ENCODE peak calls at places on chromosomes 13 and 19, in five cellular contexts. N, V, Y, K and F are unnamed samples.

GRCh38 chr19:13839938-13840750 is 36.8 kb upstream of the NANOS3 start:
- DNase-seq in K (no peak), N (no peak), V (no peak), Y (no peak), F (no peak)

GRCh38 chr19:16660763-16661479 is at the start of gene TMEM38A:
- DNase-seq in Y (no peak), N (peak; percentile 69), K (no peak), V (no peak), F (peak; percentile 30)

GRCh38 chr13:80145291-80145690 is 195.6 kb downstream of the SPRY2 start:
- DNase-seq in K (no peak), V (no peak), Y (no peak), N (no peak), F (no peak)

GRCh38 chr19:15304140-15304705 is 28.1 kb downstream of the BRD4 start:
- DNase-seq in V (no peak), K (peak; percentile 58), N (no peak), Y (no peak), F (no peak)

GRCh38 chr19:1113986-1114483 is 10.2 kb downstream of the GPX4 start:
- DNase-seq in V (no peak), Y (no peak), N (no peak), K (no peak), F (no peak)

GRCh38 chr19:13215572-13216380 is 65.6 kb downstream of the IER2 start:
- DNase-seq in V (peak; percentile 28), K (peak; percentile 35), N (no peak), Y (no peak), F (no peak)

GRCh38 chr19:46426506-46427162 is 2.1 kb downstream of the PNMA8C start:
- DNase-seq in V (no peak), N (peak; percentile 91), K (peak; percentile 71), Y (peak; percentile 57), F (no peak)

GRCh38 chr19:33398361-33399060 is 25.0 kb downstream of the CEBPG start:
- DNase-seq in K (no peak), Y (no peak), N (no peak), V (no peak), F (no peak)

GRCh38 chr19:35704218-35704617 is at the start of gene ZBTB32:
- DNase-seq in K (no peak), Y (no peak), V (no peak), N (peak; percentile 80), F (no peak)

GRCh38 chr13:61727714-61728275 is 312.1 kb upstream of the PCDH20 start:
- DNase-seq in K (no peak), N (no peak), V (no peak), Y (no peak), F (no peak)

GRCh38 chr13:105346141-105346766 is 1189.2 kb downstream of the EFNB2 start:
- DNase-seq in K (peak; percentile 0), Y (no peak), V (no peak), N (no peak), F (no peak)

GRCh38 chr19:15008308-15008707 is 28.6 kb upstream of the SLC1A6 start:
- DNase-seq in K (no peak), N (no peak), Y (no peak), V (no peak), F (no peak)

GRCh38 chr19:38228491-38229439 is 4.7 kb upstream of the DPF1 start:
- DNase-seq in Y (no peak), N (peak; percentile 78), K (no peak), V (no peak), F (no peak)

GRCh38 chr13:88377852-88378251 is 706.7 kb downstream of the SLITRK5 start:
- DNase-seq in N (no peak), K (no peak), V (no peak), Y (no peak), F (no peak)

GRCh38 chr19:56273563-56274117 is 1.1 kb downstream of the EDDM13 start:
- DNase-seq in V (no peak), Y (no peak), K (no peak), N (no peak), F (no peak)

GRCh38 chr13:110636053-110636475 is 20.7 kb downstream of the NAXD start:
- DNase-seq in K (no peak), V (no peak), N (no peak), Y (no peak), F (no peak)

GRCh38 chr13:27665333-27665732 is 43.6 kb downstream of the POLR1D start:
- DNase-seq in V (no peak), K (no peak), N (no peak), Y (peak; percentile 3), F (no peak)

GRCh38 chr13:90272356-90272755 is 1075.1 kb upstream of the MIR17HG start:
- DNase-seq in V (no peak), N (no peak), K (no peak), Y (no peak), F (no peak)

GRCh38 chr13:60143775-60144174 is 20.0 kb downstream of the DIAPH3 start:
- DNase-seq in Y (no peak), N (no peak), V (no peak), K (no peak), F (no peak)

GRCh38 chr13:97353927-97354326 is 80.0 kb upstream of the RAP2A start:
- DNase-seq in Y (no peak), V (no peak), K (no peak), N (no peak), F (no peak)

GRCh38 chr19:13727798-13728197 is 36.5 kb upstream of the MRI1 start:
- DNase-seq in V (no peak), N (no peak), Y (no peak), K (no peak), F (no peak)

GRCh38 chr19:13430790-13431582 is 75.3 kb downstream of the CACNA1A start:
- DNase-seq in N (peak; percentile 85), V (no peak), K (peak; percentile 33), Y (peak; percentile 50), F (peak; percentile 50)

GRCh38 chr13:99257291-99257690 is 888 bp downstream of the GPR18 start:
- DNase-seq in V (no peak), Y (no peak), N (no peak), K (no peak), F (no peak)

GRCh38 chr13:30340367-30341184 is 33.2 kb upstream of the KATNAL1 start:
- DNase-seq in Y (no peak), N (no peak), K (no peak), V (no peak), F (no peak)

GRCh38 chr13:30338952-30339351 is 31.6 kb upstream of the KATNAL1 start:
- DNase-seq in Y (no peak), V (no peak), N (no peak), K (no peak), F (no peak)

GRCh38 chr13:30337061-30337601 is 29.8 kb upstream of the KATNAL1 start:
- DNase-seq in V (no peak), K (no peak), N (no peak), Y (no peak), F (no peak)

GRCh38 chr13:30339721-30340366 is 32.5 kb upstream of the KATNAL1 start:
- DNase-seq in N (no peak), K (no peak), V (no peak), Y (no peak), F (no peak)

DNA sequence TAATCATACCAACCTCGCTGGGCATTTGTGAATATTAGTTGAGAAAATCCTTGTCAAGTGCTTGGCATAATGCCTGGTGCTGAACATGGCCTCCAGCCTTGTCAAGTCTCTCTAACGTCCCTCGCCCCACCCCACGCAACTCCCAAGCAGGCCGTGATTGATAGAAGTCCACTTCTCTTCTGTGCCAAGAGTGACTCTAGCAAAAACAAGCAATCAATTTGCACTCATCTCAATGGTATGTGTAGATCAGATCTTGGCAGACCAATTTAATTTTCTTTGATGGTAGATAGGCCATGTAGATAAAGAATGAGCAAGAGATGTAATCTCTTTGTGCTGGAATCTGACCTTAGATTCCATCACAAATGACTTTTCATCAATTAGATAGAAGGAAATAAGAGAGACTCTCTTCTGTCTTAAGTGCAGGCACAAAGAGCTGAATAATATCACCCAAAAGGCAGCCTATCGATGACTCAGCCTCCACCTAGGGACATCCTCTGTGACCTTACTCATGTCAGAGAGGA is 31.0 kb upstream of the KATNAL1 start:
- DNase-seq in K (no peak), N (no peak), Y (no peak), V (no peak), F (no peak)
- TF ChIP-seq SUZ12 in K (no peak), N (no peak), Y (no peak), V (no peak), F (no peak)

GRCh38 chr19:49017041-49017665 is at the start of gene LHB:
- DNase-seq in V (no peak), Y (no peak), K (no peak), N (no peak), F (no peak)
- TF ChIP-seq SUZ12 in V (no peak), Y (no peak), K (no peak), N (no peak), F (no peak)

GRCh38 chr19:41887711-41888382 is 4.9 kb downstream of the ARHGEF1 start:
- DNase-seq in Y (peak; percentile 36), K (peak; percentile 95), N (peak; percentile 74), V (no peak), F (no peak)
- TF ChIP-seq SUZ12 in Y (no peak), K (no peak), N (no peak), V (no peak), F (no peak)

GRCh38 chr19:5148794-5149190 is 179.9 kb downstream of the KDM4B start:
- DNase-seq in K (no peak), V (no peak), N (peak; percentile 47), Y (no peak), F (no peak)
- TF ChIP-seq SUZ12 in K (no peak), V (no peak), N (no peak), Y (no peak), F (no peak)

GRCh38 chr13:23623394-23623793 is 53.2 kb downstream of the TNFRSF19 start:
- DNase-seq in Y (no peak), V (no peak), K (no peak), N (no peak), F (no peak)
- TF ChIP-seq SUZ12 in Y (no peak), V (no peak), K (no peak), N (no peak), F (no peak)

DNA sequence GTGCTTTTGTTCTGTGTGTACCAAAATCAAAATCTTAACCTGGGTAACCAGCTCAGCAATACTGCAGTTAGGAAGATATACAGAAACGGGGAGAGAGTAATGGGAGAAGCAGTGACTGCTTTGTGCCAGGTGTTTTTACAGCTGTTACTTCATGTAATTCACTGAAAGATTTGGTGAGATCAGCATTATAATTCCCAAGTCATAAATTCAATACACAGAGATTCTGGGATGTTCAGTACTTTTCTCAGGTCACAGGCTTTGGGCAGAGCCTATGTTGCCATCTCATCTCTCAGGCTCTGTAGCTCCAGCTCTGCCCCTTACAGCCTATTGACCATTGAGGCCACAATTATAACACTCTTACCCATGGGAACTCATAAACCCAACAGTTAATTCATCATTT is 138.5 kb downstream of the ZAR1L start:
- DNase-seq in V (no peak), N (no peak), Y (no peak), K (no peak), F (no peak)
- TF ChIP-seq SUZ12 in V (no peak), N (no peak), Y (no peak), K (no peak), F (no peak)

DNA sequence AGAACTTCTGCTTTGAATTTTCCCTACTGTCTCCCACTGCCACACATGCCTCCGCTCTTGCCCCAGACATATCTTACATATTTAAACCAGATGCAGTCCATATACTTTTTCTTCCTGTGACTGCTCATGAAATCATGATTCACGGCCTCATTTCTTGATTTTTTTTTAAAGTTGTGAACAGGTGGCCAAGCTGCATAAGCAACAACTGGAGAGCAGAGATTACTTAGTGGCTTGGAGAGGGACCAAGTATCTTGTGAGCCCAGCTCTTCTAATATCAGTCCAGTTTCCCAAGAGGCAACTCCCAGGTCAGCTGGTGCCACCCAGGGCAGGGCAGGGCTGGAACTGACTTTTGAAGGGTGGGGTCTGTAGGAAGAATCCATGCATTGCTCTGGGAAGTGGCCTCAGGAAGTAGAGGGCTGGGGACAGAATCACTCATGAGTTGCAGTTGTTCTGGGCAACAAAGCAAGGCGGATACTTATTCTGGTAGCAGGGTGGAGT is 152.4 kb downstream of the LMO7 start:
- DNase-seq in Y (no peak), V (no peak), K (no peak), N (no peak), F (no peak)
- TF ChIP-seq SUZ12 in Y (no peak), V (no peak), K (no peak), N (no peak), F (no peak)